ENCODE peak calls at places on chromosomes 1 and 21, in four cellular contexts. P, S, U and N are unnamed samples.
A peak's percentile ranks its signal among the peaks of the same experiment; 100 is the strongest.

GRCh38 chr1:46492269-46492853 is 2.7 kb downstream of the DMBX1 start:
- DNase-seq in S (no peak), P (no peak), U (no peak), N (no peak)

GRCh38 chr1:156282143-156282478 is 514 bp downstream of the SMG5 start:
- DNase-seq in S (no peak), P (no peak), U (no peak), N (peak; percentile 13)

GRCh38 chr1:96538001-96538649 is 183.5 kb upstream of the PTBP2 start:
- DNase-seq in U (no peak), P (peak; percentile 31), S (no peak), N (peak; percentile 3)

GRCh38 chr1:201327687-201328240 is 44.5 kb downstream of the PKP1 start:
- DNase-seq in S (no peak), P (no peak), U (no peak), N (no peak)

GRCh38 chr21:18245493-18245967 is 897 bp downstream of the CHODL start:
- DNase-seq in U (no peak), S (no peak), P (peak; percentile 39), N (no peak)

GRCh38 chr1:89260575-89261275 is 11.9 kb downstream of the GBP5 start:
- DNase-seq in P (no peak), U (no peak), S (no peak), N (no peak)

GRCh38 chr1:218660678-218661053 is 315.5 kb downstream of the TGFB2 start:
- DNase-seq in S (no peak), P (no peak), U (no peak), N (peak; percentile 91)

GRCh38 chr1:241834733-241835377 is 13.1 kb upstream of the EXO1 start:
- DNase-seq in P (peak; percentile 28), S (no peak), U (peak; percentile 77), N (peak; percentile 44)

GRCh38 chr1:29113407-29114117 is 10.1 kb downstream of the TMEM200B start:
- DNase-seq in U (no peak), S (no peak), P (no peak), N (no peak)

DNA sequence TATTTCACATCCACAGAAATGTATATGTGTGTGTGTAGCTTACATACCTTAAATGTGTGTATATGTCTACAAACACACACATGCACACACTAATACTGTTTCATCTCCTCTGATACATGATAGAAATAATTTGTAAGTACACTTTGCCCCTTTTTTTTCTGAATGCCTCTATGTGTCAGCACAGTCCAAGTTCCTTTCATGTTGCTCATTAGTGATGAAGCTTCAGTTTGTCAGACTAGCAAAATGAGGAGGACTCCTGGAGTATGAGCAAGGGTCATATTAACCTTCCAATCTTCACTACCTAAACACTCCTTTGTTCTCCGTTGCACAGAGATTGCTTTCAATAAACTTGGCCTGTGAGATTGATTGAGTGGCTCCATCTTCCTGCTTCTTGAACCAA is 935.4 kb downstream of the MRPL39 start:
- DNase-seq in U (no peak), P (no peak), S (no peak), N (no peak)
- H3K27ac ChIP-seq in U (no peak overlapping the region), P (no peak overlapping the region), S (no peak overlapping the region), N (no peak overlapping the region)

GRCh38 chr1:2049517-2050481 is at the start of gene PRKCZ:
- DNase-seq in S (peak; percentile 28), U (peak; percentile 45), P (peak; percentile 87), N (no peak)

GRCh38 chr1:2049225-2049516 is 1.0 kb upstream of the PRKCZ start:
- DNase-seq in U (no peak), S (no peak), P (no peak), N (no peak)

GRCh38 chr1:2046953-2047748 is 3.1 kb upstream of the PRKCZ start:
- DNase-seq in U (no peak), P (peak; percentile 70), S (no peak), N (no peak)

GRCh38 chr1:2046225-2046917 is 3.8 kb upstream of the PRKCZ start:
- DNase-seq in U (peak; percentile 83), P (peak; percentile 72), S (no peak), N (peak; percentile 21)

GRCh38 chr1:2047749-2048729 is 2.2 kb upstream of the PRKCZ start:
- DNase-seq in S (no peak), U (no peak), P (no peak), N (no peak)
- TF ChIP-seq MYC in S (no peak), U (no peak), P (no peak), N (no peak)

GRCh38 chr1:12456979-12457378 is 161.0 kb downstream of the DHRS3 start:
- DNase-seq in U (no peak), P (no peak), S (no peak), N (peak; percentile 72)

GRCh38 chr1:12452262-12452661 is 165.7 kb downstream of the DHRS3 start:
- DNase-seq in P (no peak), U (no peak), S (no peak), N (no peak)

GRCh38 chr1:12457771-12458170 is 160.2 kb downstream of the DHRS3 start:
- DNase-seq in U (no peak), S (no peak), P (no peak), N (no peak)

GRCh38 chr1:12453400-12454343 is 164.3 kb downstream of the DHRS3 start:
- DNase-seq in P (peak; percentile 86), S (no peak), U (peak; percentile 58), N (peak; percentile 31)

GRCh38 chr1:12454406-12455391 is 163.3 kb downstream of the DHRS3 start:
- DNase-seq in U (peak; percentile 57), P (no peak), S (no peak), N (peak; percentile 81)
- TF ChIP-seq POLR2AphosphoS5 in U (no peak), P (no peak), S (no peak), N (no peak)

GRCh38 chr1:243323481-243323880 is 67.6 kb downstream of the SDCCAG8 start:
- DNase-seq in S (no peak), P (no peak), U (no peak), N (peak; percentile 10)

GRCh38 chr1:243325305-243325890 is 69.6 kb downstream of the SDCCAG8 start:
- DNase-seq in P (peak; percentile 39), U (peak; percentile 75), S (no peak), N (peak; percentile 79)

GRCh38 chr1:243320224-243320623 is 64.4 kb downstream of the SDCCAG8 start:
- DNase-seq in U (no peak), P (no peak), S (no peak), N (no peak)

GRCh38 chr1:243316366-243316989 is 60.6 kb downstream of the SDCCAG8 start:
- DNase-seq in S (no peak), U (no peak), P (no peak), N (no peak)

GRCh38 chr1:243322326-243322725 is 66.5 kb downstream of the SDCCAG8 start:
- DNase-seq in U (no peak), P (no peak), S (no peak), N (no peak)
- H3K27ac ChIP-seq in U (no peak overlapping the region), P (no peak overlapping the region), S (no peak overlapping the region), N (no peak overlapping the region)